ENCODE peak calls at places on chromosomes 3 and 15, in four cellular contexts. C is suprapubic skin, L is HL-60, O is esophagus muscularis mucosa. B is an unnamed sample.

GRCh38 chr15:81394609-81395008 is 20.6 kb upstream of the TMC3 start:
- DNase-seq in C (no peak), L (no peak), O (no peak), B (no peak)

GRCh38 chr15:79076661-79077060 is 13.9 kb downstream of the RASGRF1 start:
- DNase-seq in C (no peak), L (no peak), O (no peak), B (peak)

GRCh38 chr3:58573638-58574037 is 3.6 kb downstream of the FAM107A start:
- DNase-seq in C (peak), L (no peak), O (no peak), B (no peak)

GRCh38 chr3:10389995-10390394 is 69.1 kb upstream of the SEC13 start:
- DNase-seq in C (no peak), L (peak), O (no peak), B (peak)

GRCh38 chr3:160450846-160451245 is 1.3 kb upstream of the TRIM59 start:
- DNase-seq in C (no peak), L (no peak), O (no peak), B (no peak)

GRCh38 chr15:31437686-31438085 is 111.1 kb downstream of the KLF13 start:
- DNase-seq in C (peak), L (no peak), O (no peak), B (no peak)

GRCh38 chr3:120615863-120616599 is 19.9 kb downstream of the NDUFB4 start:
- DNase-seq in C (peak), L (peak), O (no peak), B (no peak)

GRCh38 chr15:51172190-51172589 is 77.5 kb upstream of the TNFAIP8L3 start:
- DNase-seq in C (no peak), L (no peak), O (no peak), B (no peak)

GRCh38 chr15:96564546-96564945 is 234.0 kb downstream of the NR2F2 start:
- DNase-seq in C (no peak), L (no peak), O (no peak), B (no peak)

GRCh38 chr3:151278223-151278622 is at the start of gene P2RY14:
- DNase-seq in C (no peak), L (peak), O (no peak), B (no peak)

GRCh38 chr3:156010829-156011228 is 109.5 kb upstream of the KCNAB1 start:
- DNase-seq in C (no peak), L (no peak), O (no peak), B (no peak)

GRCh38 chr3:74302959-74303358 is 311.5 kb downstream of the CNTN3 start:
- DNase-seq in C (no peak), L (no peak), O (no peak), B (no peak)

GRCh38 chr3:187400756-187401155 is 32.6 kb downstream of the RTP4 start:
- DNase-seq in C (no peak), L (no peak), O (no peak), B (no peak)

GRCh38 chr3:101676765-101677435 is at the start of gene ZBTB11:
- DNase-seq in C (peak), L (peak), O (peak), B (peak)

GRCh38 chr3:58837863-58838255 is 171.3 kb upstream of the FAM3D start:
- DNase-seq in C (no peak), L (no peak), O (no peak), B (no peak)

GRCh38 chr3:46692566-46692983 is 904 bp downstream of the ALS2CL start:
- DNase-seq in C (peak), L (no peak), O (no peak), B (no peak)
- H3K4me3 ChIP-seq in C (peak), L (no peak), O (peak), B (peak)

GRCh38 chr15:83449928-83450501 is 2.9 kb downstream of the SH3GL3 start:
- DNase-seq in C (no peak), L (no peak), O (no peak), B (no peak)
- TF ChIP-seq POLR2AphosphoS5 in C (no peak), L (no peak), O (no peak), B (no peak)

GRCh38 chr3:52443791-52444687 is 864 bp downstream of the SEMA3G start:
- DNase-seq in C (peak), L (no peak), O (no peak), B (peak)
- H3K4me3 ChIP-seq in C (peak), L (peak), O (peak), B (peak)

DNA sequence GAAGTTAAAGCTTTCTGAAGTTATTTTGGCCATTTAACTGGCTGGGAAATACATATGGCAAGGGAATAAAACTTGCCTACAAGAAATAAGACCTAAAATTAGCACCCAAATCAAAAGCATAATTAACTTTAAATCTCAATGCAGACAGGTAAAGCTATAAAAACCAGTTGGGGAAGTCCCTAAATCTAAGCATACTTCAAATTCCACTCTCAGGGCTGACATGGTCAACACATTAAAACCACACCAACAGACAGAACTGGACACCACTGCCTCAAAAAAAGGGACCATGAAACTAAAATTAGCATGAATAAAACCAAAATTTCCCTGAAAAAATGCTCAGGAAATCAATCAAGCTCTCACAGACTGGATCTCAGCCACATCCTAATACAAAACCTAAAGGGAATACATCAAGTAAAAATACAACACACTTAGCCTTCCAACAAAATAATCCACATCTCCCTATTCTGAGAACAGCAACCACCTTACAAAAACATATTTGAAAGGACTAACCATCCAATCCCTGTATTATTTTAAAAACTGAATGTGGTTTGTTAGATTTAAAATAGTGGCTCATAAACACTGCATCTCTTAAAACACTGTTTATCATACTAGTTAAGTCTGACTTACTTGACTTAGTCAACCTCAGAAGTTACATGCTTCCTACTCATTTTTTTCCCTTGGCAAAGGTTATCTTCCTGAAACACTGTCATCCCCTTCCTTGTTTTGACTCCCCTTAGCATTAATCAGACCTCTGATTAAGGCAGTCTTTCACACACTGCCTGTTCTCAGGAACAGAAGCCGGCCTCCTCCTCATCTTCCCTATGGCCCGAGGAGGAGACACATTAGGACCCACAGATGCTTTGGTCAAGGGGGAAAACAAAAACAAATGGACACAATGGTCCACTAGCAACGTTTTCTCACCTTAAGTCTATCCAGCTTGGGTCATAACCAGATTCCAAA is 8.3 kb downstream of the TRA2B start:
- DNase-seq in C (no peak), L (no peak), O (no peak), B (no peak)
- TF ChIP-seq POLR2AphosphoS5 in C (no peak), L (no peak), O (no peak), B (no peak)

DNA sequence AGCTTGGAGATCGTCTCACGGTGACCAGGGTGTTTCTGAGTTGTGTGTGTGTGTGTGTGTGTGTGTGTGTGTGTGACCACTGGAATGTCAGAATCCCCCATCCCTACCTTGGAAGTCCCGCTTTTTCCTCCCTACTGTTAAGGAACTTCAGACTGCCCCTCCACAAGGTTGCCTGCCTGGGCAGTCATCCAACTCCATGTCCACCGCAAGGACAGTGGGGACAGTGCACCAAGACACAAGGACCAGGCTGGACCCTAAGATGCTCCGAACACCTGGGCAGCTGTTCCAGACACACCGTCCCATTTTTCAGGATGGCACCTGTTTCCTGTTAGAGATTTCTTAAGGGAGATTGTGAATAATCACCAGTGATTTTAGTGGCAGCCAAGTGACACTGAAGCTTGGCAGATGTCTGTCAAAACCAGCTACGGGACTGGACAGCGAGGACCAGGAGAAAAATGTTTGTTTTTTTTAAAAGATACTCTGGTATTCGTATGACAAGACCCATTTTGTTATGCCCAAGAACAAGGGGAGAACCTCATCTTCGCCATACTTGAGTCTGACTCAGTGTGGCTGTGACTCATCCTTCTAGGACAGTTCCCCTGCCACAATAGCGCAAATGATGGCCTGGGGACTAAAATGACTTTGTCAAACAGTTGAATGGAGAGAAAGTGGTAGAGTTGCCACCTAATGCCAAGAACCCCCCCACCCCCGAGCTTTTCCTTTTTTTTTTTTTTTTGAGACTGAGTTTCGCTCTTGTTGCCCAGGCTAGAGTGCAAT is 15.5 kb downstream of the PAQR9 start:
- DNase-seq in C (no peak), L (no peak), O (peak), B (no peak)
- H3K4me3 ChIP-seq in C (no peak), L (no peak), O (no peak), B (no peak)

GRCh38 chr15:41072013-41072412 is 44.1 kb downstream of the INO80 start:
- DNase-seq in C (no peak), L (no peak), O (no peak), B (no peak)
- TF ChIP-seq POLR2AphosphoS5 in C (no peak), L (no peak), O (no peak), B (no peak)

B was measured in spleen.